ENCODE peak calls at places on chromosome 19, in six cellular contexts. B is A549, K is IMR-90, V is GM12878, N is H1, H is K562. U is an unnamed sample.

GRCh38 chr19:44585371-44586141 is 27.8 kb upstream of the IGSF23 start:
- DNase-seq in B (no peak), V (no peak), K (peak), H (no peak), N (no peak), U (no peak)

GRCh38 chr19:7533925-7534480 is 1.5 kb upstream of the PNPLA6 start:
- DNase-seq in B (peak), V (peak), K (peak), N (peak), H (peak), U (peak)

GRCh38 chr19:54674021-54674617 is 11.3 kb downstream of the LILRB4 start:
- DNase-seq in V (no peak), H (peak), K (no peak), N (no peak), B (peak), U (peak)

GRCh38 chr19:30227071-30227621 is 145.0 kb upstream of the ZNF536 start:
- DNase-seq in V (no peak), H (no peak), B (peak), K (no peak), N (no peak), U (no peak)

GRCh38 chr19:27794444-27795042 is 1418.4 kb downstream of the UQCRFS1 start:
- DNase-seq in V (no peak), B (no peak), K (peak), N (no peak), H (peak), U (no peak)

GRCh38 chr19:33484226-33484774 is 37.3 kb downstream of the PEPD start:
- DNase-seq in K (no peak), V (no peak), B (no peak), H (peak), N (no peak), U (no peak)

GRCh38 chr19:7953576-7953975 is 10.1 kb upstream of the TIMM44 start:
- DNase-seq in K (no peak), B (no peak), V (no peak), N (no peak), H (no peak), U (no peak)

GRCh38 chr19:39951065-39951650 is 16.7 kb upstream of the FCGBP start:
- DNase-seq in V (no peak), K (no peak), N (no peak), H (no peak), B (no peak), U (no peak)

GRCh38 chr19:46225558-46226004 is 4.0 kb upstream of the IGFL1 start:
- DNase-seq in V (no peak), N (no peak), K (peak), H (no peak), B (no peak), U (no peak)

GRCh38 chr19:10876459-10877240 is 5.3 kb downstream of the CARM1 start:
- DNase-seq in N (no peak), B (no peak), V (peak), H (no peak), K (no peak), U (no peak)

GRCh38 chr19:41083516-41083915 is 4.7 kb upstream of the CYP2A13 start:
- DNase-seq in N (no peak), B (no peak), H (no peak), V (no peak), K (no peak), U (no peak)

GRCh38 chr19:38669532-38669931 is 22.1 kb downstream of the ACTN4 start:
- DNase-seq in K (no peak), B (no peak), N (no peak), H (no peak), V (no peak), U (no peak)

GRCh38 chr19:55373318-55373992 is 3.2 kb upstream of the TMEM190 start:
- DNase-seq in N (no peak), H (no peak), V (no peak), K (no peak), B (no peak), U (no peak)

GRCh38 chr19:1828279-1829238 is 16.5 kb upstream of the ATP8B3 start:
- DNase-seq in V (no peak), H (no peak), B (no peak), N (no peak), K (no peak), U (no peak)

GRCh38 chr19:36113895-36114762 is 546 bp downstream of the POLR2I start:
- DNase-seq in N (no peak), V (no peak), B (peak), K (peak), H (peak), U (no peak)

GRCh38 chr19:38831142-38831605 is 420 bp downstream of the ECH1 start:
- DNase-seq in K (peak), B (peak), V (no peak), H (peak), N (no peak), U (no peak)

GRCh38 chr19:2567580-2567979 is 91.7 kb downstream of the GADD45B start:
- DNase-seq in V (no peak), K (no peak), N (no peak), H (no peak), B (no peak), U (no peak)

GRCh38 chr19:8585894-8586750 is 8.9 kb upstream of the MYO1F start:
- DNase-seq in K (no peak), B (no peak), N (peak), V (no peak), H (peak), U (peak)

GRCh38 chr19:11964496-11964857 is 363 bp upstream of the ZNF763 start:
- DNase-seq in B (no peak), V (no peak), N (no peak), H (no peak), K (no peak), U (no peak)

GRCh38 chr19:1992759-1993260 is 22.7 kb downstream of the BTBD2 start:
- DNase-seq in H (peak), N (no peak), B (no peak), V (no peak), K (no peak), U (no peak)

GRCh38 chr19:2041436-2041685 is 9.7 kb downstream of the MKNK2 start:
- DNase-seq in N (no peak), K (no peak), B (no peak), V (no peak), H (no peak), U (no peak)

GRCh38 chr19:39205449-39205764 is 1.3 kb upstream of the SYCN start:
- DNase-seq in K (no peak), N (no peak), H (no peak), V (no peak), B (no peak), U (no peak)

DNA sequence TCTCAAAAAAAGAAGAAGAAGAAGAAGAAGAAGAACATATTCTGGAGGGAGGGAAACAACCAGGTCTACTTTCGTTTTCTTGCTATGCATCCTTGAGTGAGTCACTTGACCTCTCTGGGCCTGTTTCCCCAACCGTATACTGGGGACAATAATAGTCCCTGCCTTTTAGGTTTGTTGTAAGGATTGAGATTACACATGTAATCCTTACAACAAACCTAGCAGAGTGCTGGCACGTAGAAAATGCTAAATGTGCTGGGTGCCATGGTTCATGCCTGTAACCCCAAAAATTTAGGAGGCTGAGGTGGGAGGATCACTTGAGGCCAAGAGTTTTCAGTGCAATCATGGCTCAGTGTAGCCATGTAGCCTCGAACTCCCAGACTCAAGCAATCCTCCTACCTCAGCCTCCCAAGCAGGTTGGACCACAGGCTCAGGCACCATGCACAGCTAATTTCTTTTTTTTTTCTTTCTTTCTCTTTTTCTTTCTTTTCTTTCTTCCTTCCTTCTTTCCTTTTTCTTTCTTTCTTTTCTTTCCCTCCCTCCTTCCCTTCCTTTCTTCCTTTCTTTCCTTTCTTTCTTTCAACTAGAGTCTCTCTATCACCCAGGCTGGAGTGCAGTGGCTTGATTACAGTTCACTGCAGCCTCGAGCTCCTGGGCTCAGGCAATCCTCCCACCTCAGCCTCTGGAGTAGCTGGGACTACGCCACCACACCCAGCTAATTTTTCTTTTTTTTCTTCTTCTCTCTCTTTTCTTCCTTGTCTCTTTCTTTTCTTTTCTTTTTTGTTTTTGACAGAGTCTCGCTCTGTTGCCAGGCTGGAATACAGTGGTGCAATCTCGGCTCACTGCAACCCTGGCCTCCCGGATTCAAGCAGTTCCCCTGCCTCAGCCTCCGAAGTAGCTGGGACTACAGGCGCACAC is 7.0 kb downstream of the IER2 start:
- DNase-seq in B (no peak), H (no peak), N (no peak), V (no peak), K (no peak), U (no peak)
- TF ChIP-seq CEBPB in B (no peak), H (no peak), N (no peak), V (no peak), K (no peak), U (no peak)

DNA sequence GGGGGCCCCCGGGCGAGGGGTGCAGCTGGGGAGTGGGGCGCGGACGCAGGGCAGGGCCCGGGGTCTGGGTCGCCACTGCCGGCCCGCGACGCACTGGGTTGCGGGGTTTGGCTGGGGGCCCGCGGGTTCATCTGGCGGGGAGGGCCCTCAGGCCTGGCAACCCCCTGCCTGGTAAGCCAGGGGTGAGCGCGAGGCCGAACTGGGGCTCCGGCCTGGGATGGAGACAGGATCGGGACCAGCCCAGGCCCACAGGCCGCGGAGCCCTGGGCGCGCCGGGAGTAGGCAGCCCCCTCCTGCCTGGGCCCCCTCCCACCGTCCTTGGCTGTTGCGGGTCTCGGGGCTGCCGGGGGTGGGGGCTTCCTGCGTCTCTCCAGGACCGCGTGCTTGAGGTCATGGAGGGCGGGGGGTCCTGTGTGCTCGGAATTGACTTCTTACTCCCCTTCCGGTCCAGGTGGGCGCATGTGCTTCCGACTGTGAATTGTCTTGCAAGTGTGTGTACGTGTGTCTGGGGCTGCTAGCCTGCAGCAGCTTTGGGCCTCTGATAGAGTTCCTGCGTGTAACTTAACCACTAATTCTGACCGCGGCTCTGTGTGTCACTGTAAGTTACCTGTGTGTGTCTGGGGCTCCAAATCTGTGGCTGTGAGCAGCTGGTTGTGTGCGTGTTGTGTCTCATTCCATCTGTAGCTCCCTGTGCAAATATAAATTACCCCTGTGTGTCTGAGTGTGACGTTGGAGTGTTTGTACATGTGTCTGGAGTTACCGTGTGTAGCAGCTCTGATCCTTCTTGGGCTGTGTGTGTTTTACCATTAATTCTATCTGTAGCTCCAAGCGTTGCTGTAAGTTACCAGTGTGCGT is 751 bp downstream of the GRAMD1A start:
- DNase-seq in N (peak), B (peak), H (peak), V (no peak), K (peak), U (no peak)
- TF ChIP-seq CEBPB in N (no peak), B (no peak), H (no peak), V (no peak), K (no peak), U (no peak)

GRCh38 chr19:50557009-50557613 is 11.1 kb downstream of the LRRC4B start:
- DNase-seq in B (no peak), N (no peak), V (no peak), K (no peak), H (peak), U (no peak)

GRCh38 chr19:50558039-50558438 is 10.2 kb downstream of the LRRC4B start:
- DNase-seq in V (no peak), B (no peak), K (no peak), H (no peak), N (no peak), U (no peak)

GRCh38 chr19:50555033-50555432 is 13.2 kb downstream of the LRRC4B start:
- DNase-seq in K (no peak), V (no peak), B (no peak), H (no peak), N (no peak), U (no peak)

GRCh38 chr19:50555447-50556235 is 12.6 kb downstream of the LRRC4B start:
- DNase-seq in B (no peak), K (no peak), V (no peak), N (peak), H (no peak), U (no peak)

GRCh38 chr19:50556236-50557008 is 11.8 kb downstream of the LRRC4B start:
- DNase-seq in H (peak), V (peak), K (peak), B (peak), N (peak), U (peak)
- TF ChIP-seq CEBPB in H (no peak), V (no peak), K (no peak), B (no peak), N (no peak), U (no peak)

DNA sequence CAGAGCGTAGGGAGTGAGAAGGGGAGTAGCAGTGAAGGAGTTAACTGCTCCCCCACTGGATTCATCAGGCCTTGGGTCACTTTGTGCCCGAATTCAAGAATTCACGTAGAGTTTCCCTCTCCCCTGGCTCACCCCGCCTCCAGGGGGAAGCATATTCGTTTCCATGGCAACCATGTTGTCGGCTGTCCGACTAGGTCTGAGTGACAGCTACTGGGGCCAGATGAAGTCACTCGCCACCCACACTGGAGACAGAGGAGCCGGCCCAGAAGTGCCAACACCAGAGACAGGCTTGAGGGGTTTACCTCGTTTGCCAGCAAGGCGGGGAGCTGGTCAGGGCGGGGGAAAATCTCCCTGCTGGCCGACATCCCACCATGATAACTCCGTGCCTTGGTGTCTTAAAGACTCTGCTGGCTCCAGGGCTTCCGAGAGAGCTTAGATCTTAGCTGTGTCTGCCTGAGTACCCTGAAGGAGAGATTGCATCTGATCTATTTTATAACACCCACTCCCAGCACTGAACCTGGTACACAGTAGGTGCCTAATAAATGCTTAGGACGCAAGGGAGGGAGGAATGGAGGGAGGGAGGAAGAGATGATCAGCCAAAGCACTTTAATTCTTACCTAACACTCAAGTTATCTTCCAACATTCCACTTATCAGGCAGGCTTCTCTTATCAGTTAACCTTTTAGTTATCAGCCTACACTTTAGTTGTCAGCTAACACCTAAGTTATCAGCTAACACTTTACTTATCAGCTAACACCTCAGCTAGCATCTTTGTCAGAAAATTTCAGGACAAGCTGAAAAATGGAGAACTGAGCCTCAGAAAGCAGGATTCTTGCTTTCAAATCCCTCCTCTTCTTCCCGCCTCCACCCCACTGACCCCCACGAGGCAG is 57.2 kb upstream of the ZNRF4 start:
- DNase-seq in K (no peak), B (peak), H (peak), N (peak), V (no peak), U (no peak)
- TF ChIP-seq CEBPB in K (no peak), B (no peak), H (no peak), N (no peak), V (no peak), U (no peak)

DNA sequence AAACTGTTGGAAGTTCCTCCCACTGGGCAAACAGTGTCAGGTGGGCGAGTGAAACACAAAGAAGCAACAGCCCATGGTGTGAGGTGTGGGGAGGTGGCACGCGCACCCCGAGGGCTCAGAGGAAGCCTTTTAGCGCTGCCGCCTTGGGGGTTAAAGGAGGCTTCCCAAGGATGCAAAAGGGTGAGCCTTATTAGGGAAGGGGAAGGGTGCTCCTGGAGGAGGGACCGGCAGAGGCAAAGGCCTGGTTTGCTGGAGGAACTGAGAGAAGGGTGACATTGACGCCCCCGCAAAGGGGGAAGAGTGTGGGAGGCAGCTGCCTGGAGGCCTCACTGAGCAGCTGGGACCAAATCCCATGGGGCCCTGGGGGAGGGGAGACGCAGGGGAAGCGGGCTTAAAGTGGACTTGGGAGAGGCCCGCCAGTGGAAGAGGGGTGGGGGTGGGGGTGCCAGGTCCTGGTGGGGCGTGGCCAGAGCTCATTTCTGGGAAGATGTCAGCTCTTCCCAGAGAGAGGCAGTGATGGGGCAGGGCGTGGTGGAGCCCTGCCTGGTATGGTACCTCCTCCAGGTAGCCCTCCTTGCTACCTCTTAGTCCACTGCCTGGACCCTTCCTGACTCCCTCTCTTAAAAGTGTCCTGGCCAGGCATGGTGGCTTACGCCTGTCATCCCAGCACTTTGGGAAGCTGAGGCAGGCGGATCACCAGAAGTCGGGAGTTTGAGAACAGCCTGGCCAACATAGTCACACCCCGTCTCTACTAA is 12.0 kb upstream of the FCHO1 start:
- DNase-seq in V (peak), N (no peak), H (peak), B (no peak), K (no peak), U (no peak)
- TF ChIP-seq CEBPB in V (no peak), N (no peak), H (no peak), B (no peak), K (no peak), U (no peak)

GRCh38 chr19:390386-391198 is 18.4 kb downstream of the C2CD4C start:
- DNase-seq in H (no peak), V (no peak), K (no peak), B (no peak), N (no peak), U (no peak)
- TF ChIP-seq CEBPB in H (no peak), V (no peak), K (no peak), B (no peak), N (no peak), U (no peak)

DNA sequence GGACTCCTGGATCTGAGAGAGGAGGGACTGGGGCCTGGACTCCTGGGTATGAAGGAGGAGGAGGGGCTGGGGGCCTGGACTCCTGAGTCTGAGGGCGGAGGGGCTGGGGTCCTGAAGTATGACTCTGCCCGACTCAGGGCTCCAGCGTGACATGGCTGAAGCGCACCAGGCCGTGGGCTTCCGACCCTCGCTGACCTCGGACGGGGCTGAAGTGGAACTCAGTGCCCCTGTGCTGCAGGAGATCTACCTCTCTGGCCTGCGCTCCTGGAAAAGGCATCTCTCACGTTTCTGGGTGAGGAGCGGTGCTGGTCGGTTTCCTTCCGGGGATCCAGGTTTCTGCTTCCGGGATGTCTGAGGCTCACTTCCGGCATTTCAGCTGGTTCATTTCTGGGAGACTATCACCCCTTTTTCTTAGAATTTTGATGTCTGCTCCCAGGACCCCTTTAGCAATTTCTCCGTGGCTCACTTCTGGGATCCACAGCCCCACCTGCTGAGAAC is 1.2 kb downstream of the CPT1C start:
- DNase-seq in K (no peak), H (no peak), V (no peak), B (no peak), N (no peak), U (no peak)
- TF ChIP-seq CEBPB in K (no peak), H (no peak), V (no peak), B (no peak), N (no peak), U (no peak)

GRCh38 chr19:15447057-15447456 is 2.7 kb downstream of the WIZ start:
- DNase-seq in K (no peak), V (no peak), N (no peak), B (no peak), H (no peak), U (no peak)

GRCh38 chr19:15444505-15445226 is 5.1 kb downstream of the WIZ start:
- DNase-seq in B (no peak), N (no peak), H (no peak), K (no peak), V (no peak), U (no peak)

GRCh38 chr19:15445227-15445605 is 4.5 kb downstream of the WIZ start:
- DNase-seq in H (no peak), N (no peak), B (no peak), K (no peak), V (no peak), U (no peak)

GRCh38 chr19:15443838-15444237 is 5.9 kb downstream of the WIZ start:
- DNase-seq in H (no peak), B (no peak), V (no peak), K (no peak), N (no peak), U (no peak)

GRCh38 chr19:15445807-15446376 is 3.9 kb downstream of the WIZ start:
- DNase-seq in V (no peak), N (no peak), K (no peak), B (no peak), H (no peak), U (no peak)
- TF ChIP-seq CEBPB in V (no peak), N (no peak), K (no peak), B (no peak), H (no peak), U (no peak)

U was measured in HCT116.